ENCODE peak calls at places on chromosomes 4 and X, in eight cellular contexts. Z, C, X, G, Q, D, E and I are unnamed samples.

GRCh38 chrX:287670-288069 is 6.5 kb downstream of the PLCXD1 start:
- DNase-seq in Z (no peak), C (no peak), X (no peak), G (peak), Q (no peak), D (no peak), E (no peak), I (no peak)

GRCh38 chr4:187184513-187184912 is 460.9 kb upstream of the FAT1 start:
- DNase-seq in Z (no peak), C (no peak), X (no peak), G (no peak), Q (no peak), D (peak), E (peak), I (no peak)

GRCh38 chr4:116016201-116016600 is 902.8 kb upstream of the NDST4 start:
- DNase-seq in Z (no peak), C (no peak), X (peak), G (peak), Q (no peak), D (peak), E (no peak), I (peak)

GRCh38 chr4:185532795-185533324 is 2.4 kb downstream of the PDLIM3 start:
- DNase-seq in Z (no peak), C (no peak), X (no peak), G (no peak), Q (no peak), D (no peak), E (no peak), I (no peak)

GRCh38 chrX:38672646-38673045 is 111.3 kb downstream of the TSPAN7 start:
- DNase-seq in Z (no peak), C (no peak), X (no peak), G (no peak), Q (no peak), D (no peak), E (no peak), I (no peak)

GRCh38 chr4:133143775-133144430 is 5.2 kb upstream of the PCDH10 start:
- DNase-seq in Z (no peak), C (no peak), X (no peak), G (no peak), Q (no peak), D (no peak), E (no peak), I (no peak)

GRCh38 chrX:101999644-102000539 is 68.1 kb upstream of the ZMAT1 start:
- DNase-seq in Z (no peak), C (no peak), X (no peak), G (no peak), Q (no peak), D (no peak), E (no peak), I (no peak)

GRCh38 chr4:79141530-79141929 is 184.3 kb downstream of the NAA11 start:
- DNase-seq in Z (no peak), C (no peak), X (no peak), G (no peak), Q (no peak), D (peak), E (no peak), I (peak)

GRCh38 chr4:92520563-92520962 is 216.8 kb downstream of the GRID2 start:
- DNase-seq in Z (no peak), C (no peak), X (no peak), G (no peak), Q (no peak), D (no peak), E (no peak), I (no peak)

GRCh38 chrX:48902135-48902534 is 4.4 kb downstream of the PQBP1 start:
- DNase-seq in Z (no peak), C (no peak), X (no peak), G (no peak), Q (no peak), D (no peak), E (no peak), I (no peak)